ENCODE peak calls at places on chromosomes 13 and 19, in four cellular contexts. N is HL-60, S is AG09319, P is colonic mucosa. K is an unnamed sample.
A peak's percentile ranks its signal among the peaks of the same experiment; 100 is the strongest.

GRCh38 chr19:2495651-2496316 is 19.9 kb downstream of the GADD45B start:
- DNase-seq in S (no peak), P (peak; percentile 73), N (no peak), K (no peak)

GRCh38 chr19:55538132-55538531 is 1.2 kb upstream of the SBK2 start:
- DNase-seq in N (no peak), P (no peak), S (no peak), K (no peak)

GRCh38 chr13:109712187-109712601 is 74.2 kb downstream of the IRS2 start:
- DNase-seq in N (no peak), P (no peak), S (no peak), K (no peak)

GRCh38 chr13:51532736-51533197 is 51.5 kb upstream of the WDFY2 start:
- DNase-seq in P (no peak), N (no peak), S (no peak), K (no peak)

GRCh38 chr13:112244495-112245177 is 131.5 kb upstream of the SPACA7 start:
- DNase-seq in N (no peak), P (peak; percentile 6), S (no peak), K (no peak)

GRCh38 chr13:112131740-112132113 is 64.8 kb downstream of the SOX1 start:
- DNase-seq in P (peak; percentile 31), N (no peak), S (no peak), K (no peak)

GRCh38 chr13:92613921-92614320 is 612.7 kb upstream of the GPC6 start:
- DNase-seq in P (no peak), N (no peak), S (no peak), K (no peak)

GRCh38 chr19:38250821-38251563 is 5.2 kb downstream of the PPP1R14A start:
- DNase-seq in P (peak; percentile 80), N (no peak), S (no peak), K (no peak)

GRCh38 chr19:55301459-55302331 is 17.9 kb downstream of the BRSK1 start:
- DNase-seq in P (peak; percentile 93), N (peak; percentile 52), S (peak; percentile 27), K (peak; percentile 96)

GRCh38 chr19:6736169-6736916 is 1.0 kb downstream of the GPR108 start:
- DNase-seq in S (peak; percentile 70), N (peak; percentile 75), P (peak; percentile 84), K (peak; percentile 74)

GRCh38 chr13:43335669-43336068 is 312.3 kb downstream of the DNAJC15 start:
- DNase-seq in P (no peak), N (no peak), S (no peak), K (no peak)

GRCh38 chr19:40542197-40542859 is 34.3 kb upstream of the SHKBP1 start:
- DNase-seq in S (no peak), N (no peak), P (peak; percentile 67), K (no peak)

GRCh38 chr13:110680852-110681251 is 25.1 kb downstream of the CARS2 start:
- DNase-seq in S (no peak), N (no peak), P (no peak), K (no peak)

GRCh38 chr13:69363360-69363759 is 744.3 kb upstream of the ATXN8OS start:
- DNase-seq in N (no peak), S (no peak), P (no peak), K (no peak)

GRCh38 chr13:108426893-108427292 is 157.4 kb downstream of the TNFSF13B start:
- DNase-seq in P (no peak), N (no peak), S (no peak), K (no peak)

GRCh38 chr19:48745208-48745995 is 1.3 kb downstream of the IZUMO1 start:
- DNase-seq in N (no peak), S (no peak), P (peak; percentile 72), K (peak; percentile 52)

GRCh38 chr13:32176696-32177095 is 138.5 kb downstream of the ZAR1L start:
- DNase-seq in S (no peak), N (no peak), P (no peak), K (no peak)

GRCh38 chr13:32553720-32554119 is 15.1 kb upstream of the N4BP2L2 start:
- DNase-seq in N (no peak), P (no peak), S (no peak), K (no peak)

GRCh38 chr13:111594606-111595005 is 274.2 kb downstream of the TEX29 start:
- DNase-seq in N (no peak), S (no peak), P (no peak), K (no peak)

GRCh38 chr13:109288151-109288709 is 498.2 kb downstream of the IRS2 start:
- DNase-seq in P (no peak), N (no peak), S (no peak), K (no peak)

GRCh38 chr19:27764186-27764804 is 1448.7 kb downstream of the UQCRFS1 start:
- DNase-seq in N (no peak), P (no peak), S (no peak), K (no peak)

GRCh38 chr19:27762933-27763332 is 1450.0 kb downstream of the UQCRFS1 start:
- DNase-seq in P (no peak), S (no peak), N (no peak), K (no peak)

GRCh38 chr19:27767234-27767633 is 1445.7 kb downstream of the UQCRFS1 start:
- DNase-seq in P (no peak), S (no peak), N (no peak), K (no peak)

GRCh38 chr19:27765912-27766725 is 1446.8 kb downstream of the UQCRFS1 start:
- DNase-seq in S (no peak), P (peak; percentile 9), N (no peak), K (no peak)

GRCh38 chr19:27765397-27765796 is 1447.6 kb downstream of the UQCRFS1 start:
- DNase-seq in P (no peak), S (no peak), N (no peak), K (no peak)
- TF ChIP-seq CTCF in P (no peak), S (no peak), N (no peak), K (no peak)

GRCh38 chr19:18992696-18993095 is 40.6 kb downstream of the SUGP2 start:
- DNase-seq in P (no peak), S (no peak), N (no peak), K (no peak)

GRCh38 chr19:18996796-18997394 is 36.4 kb downstream of the SUGP2 start:
- DNase-seq in S (no peak), N (no peak), P (no peak), K (no peak)

GRCh38 chr19:18996351-18996750 is 37.0 kb downstream of the SUGP2 start:
- DNase-seq in P (no peak), N (no peak), S (no peak), K (no peak)

GRCh38 chr19:18998276-18998675 is 35.0 kb downstream of the SUGP2 start:
- DNase-seq in S (no peak), P (no peak), N (no peak), K (no peak)

DNA sequence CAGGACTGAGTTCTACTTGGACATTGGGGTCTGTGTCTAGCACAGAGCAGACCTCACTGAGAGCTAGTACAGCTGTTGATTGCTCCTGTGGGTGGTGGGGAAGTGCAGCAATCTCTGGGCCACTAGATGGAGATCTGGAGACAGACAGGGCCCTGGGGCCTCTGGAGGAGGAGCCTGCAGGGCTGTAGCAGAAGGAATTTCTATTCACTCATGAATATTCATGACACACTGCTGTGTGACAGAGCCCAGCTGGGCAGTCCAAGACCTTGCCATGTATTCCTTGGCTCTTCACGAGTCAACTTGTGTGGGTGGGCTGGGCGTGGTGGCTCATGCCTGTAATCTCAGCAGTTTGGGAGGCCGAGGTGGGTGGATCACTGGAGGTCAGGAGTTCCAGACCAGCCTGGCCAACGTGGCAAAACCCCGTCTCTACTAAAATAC is 37.5 kb downstream of the SUGP2 start:
- DNase-seq in S (peak; percentile 66), N (no peak), P (peak; percentile 40), K (peak; percentile 46)
- TF ChIP-seq CTCF in S (peak; percentile 75), N (peak; percentile 53), P (peak; percentile 23), K (no peak)

DNA sequence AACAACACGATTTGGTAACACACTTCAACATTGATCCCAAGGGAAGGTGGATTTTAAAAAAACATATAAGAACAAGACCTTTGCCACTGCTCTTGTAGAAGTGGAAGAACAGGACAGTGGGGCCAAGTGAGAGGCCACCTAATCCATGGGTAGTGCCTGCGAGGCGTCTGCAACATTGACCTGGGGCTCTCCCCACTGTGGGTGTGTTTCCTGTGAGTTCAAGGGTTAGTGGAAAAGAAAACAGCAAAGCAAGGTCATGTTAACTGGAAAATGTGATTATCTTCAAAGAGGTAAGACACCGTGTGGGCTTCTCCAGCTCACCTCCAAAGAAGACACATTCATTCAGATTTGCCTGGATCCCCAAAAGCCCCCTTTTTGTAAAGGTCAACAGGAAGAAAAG is 327.0 kb downstream of the UQCRFS1 start:
- DNase-seq in N (no peak), P (no peak), S (no peak), K (no peak)
- TF ChIP-seq CTCF in N (no peak), P (no peak), S (no peak), K (no peak)

DNA sequence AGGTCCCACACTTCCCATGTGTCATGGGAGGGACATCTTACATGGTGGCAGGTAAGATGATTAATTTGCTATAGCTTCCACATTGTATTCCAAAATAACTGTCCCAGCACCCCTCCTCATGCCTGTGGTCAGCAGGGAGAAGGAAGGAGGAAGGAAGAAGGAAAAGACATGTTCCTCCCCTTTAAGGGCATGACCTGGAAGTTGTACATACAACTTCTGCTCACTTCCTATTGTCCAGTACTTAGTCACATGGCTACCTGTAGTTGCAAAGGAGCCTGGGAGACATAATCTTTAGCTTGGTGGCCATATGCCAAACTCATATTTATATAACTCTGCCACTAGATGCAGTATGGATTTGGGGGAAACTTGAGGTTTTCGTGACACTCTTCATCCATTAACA is 17.6 kb upstream of the CASP14 start:
- DNase-seq in P (no peak), N (no peak), S (no peak), K (no peak)
- TF ChIP-seq CTCF in P (no peak), N (no peak), S (no peak), K (no peak)

GRCh38 chr13:94556016-94556415 is 39.9 kb downstream of the TGDS start:
- DNase-seq in S (no peak), N (no peak), P (no peak), K (no peak)

GRCh38 chr13:94556646-94557045 is 39.3 kb downstream of the TGDS start:
- DNase-seq in N (no peak), P (no peak), S (no peak), K (no peak)

GRCh38 chr13:94550030-94550738 is 45.8 kb downstream of the TGDS start:
- DNase-seq in S (no peak), N (peak; percentile 2), P (no peak), K (no peak)

GRCh38 chr13:94552095-94552494 is 43.9 kb downstream of the TGDS start:
- DNase-seq in P (no peak), S (no peak), N (no peak), K (no peak)

GRCh38 chr13:94553766-94554165 is 42.2 kb downstream of the TGDS start:
- DNase-seq in N (no peak), P (no peak), S (no peak), K (no peak)
- TF ChIP-seq CTCF in N (no peak), P (no peak), S (no peak), K (no peak)

GRCh38 chr19:33255781-33256180 is 30.1 kb upstream of the SLC7A10 start:
- DNase-seq in P (no peak), S (no peak), N (no peak), K (no peak)
- TF ChIP-seq CTCF in P (no peak), S (no peak), N (no peak), K (no peak)